ENCODE peak calls at places on chromosomes 7 and 10, in four cellular contexts. One of them, this sample, is unnamed.

GRCh38 chr10:29635711-29636144 is 957 bp upstream of the SVIL start:
- DNase-seq in mesendoderm: peak; percentile 84
- DNase-seq in GM23248: no peak
- DNase-seq in endothelial cell of umbilical vein: peak; percentile 57
- DNase-seq in this sample: peak; percentile 69

GRCh38 chr10:117163954-117164292 is 25.9 kb upstream of the VAX1 start:
- DNase-seq in mesendoderm: no peak
- DNase-seq in GM23248: no peak
- DNase-seq in endothelial cell of umbilical vein: no peak
- DNase-seq in this sample: no peak

GRCh38 chr10:80407836-80408197 is 534 bp upstream of the PRXL2A start:
- DNase-seq in mesendoderm: peak; percentile 47
- DNase-seq in GM23248: peak; percentile 9
- DNase-seq in endothelial cell of umbilical vein: peak; percentile 79
- DNase-seq in this sample: peak; percentile 46

GRCh38 chr10:123136221-123136805 is 543 bp downstream of the HMX3 start:
- DNase-seq in mesendoderm: no peak
- DNase-seq in GM23248: no peak
- DNase-seq in endothelial cell of umbilical vein: no peak
- DNase-seq in this sample: no peak

GRCh38 chr10:127196227-127196954 is at the start of gene INSYN2A:
- DNase-seq in mesendoderm: peak; percentile 90
- DNase-seq in GM23248: peak; percentile 70
- DNase-seq in endothelial cell of umbilical vein: peak; percentile 37
- DNase-seq in this sample: peak; percentile 85

GRCh38 chr7:130142654-130143333 is 62.4 kb downstream of the TMEM209 start:
- DNase-seq in mesendoderm: no peak
- DNase-seq in GM23248: no peak
- DNase-seq in endothelial cell of umbilical vein: no peak
- DNase-seq in this sample: no peak

GRCh38 chr10:13453896-13454295 is 74.9 kb downstream of the BEND7 start:
- DNase-seq in mesendoderm: no peak
- DNase-seq in GM23248: no peak
- DNase-seq in endothelial cell of umbilical vein: no peak
- DNase-seq in this sample: peak; percentile 47

GRCh38 chr7:94649313-94649924 is 6.5 kb downstream of the SGCE start:
- DNase-seq in mesendoderm: no peak
- DNase-seq in GM23248: no peak
- DNase-seq in endothelial cell of umbilical vein: no peak
- DNase-seq in this sample: no peak

GRCh38 chr7:106199813-106200364 is 84.9 kb downstream of the NAMPT start:
- DNase-seq in mesendoderm: no peak
- DNase-seq in GM23248: no peak
- DNase-seq in endothelial cell of umbilical vein: no peak
- DNase-seq in this sample: no peak

GRCh38 chr7:12847001-12847400 is 159.6 kb downstream of the ARL4A start:
- DNase-seq in mesendoderm: no peak
- DNase-seq in GM23248: no peak
- DNase-seq in endothelial cell of umbilical vein: no peak
- DNase-seq in this sample: no peak

GRCh38 chr10:130542761-130543160 is 406.6 kb downstream of the GLRX3 start:
- DNase-seq in mesendoderm: no peak
- DNase-seq in GM23248: no peak
- DNase-seq in endothelial cell of umbilical vein: no peak
- DNase-seq in this sample: no peak

GRCh38 chr10:116207180-116207579 is 65.8 kb downstream of the GFRA1 start:
- DNase-seq in mesendoderm: no peak
- DNase-seq in GM23248: no peak
- DNase-seq in endothelial cell of umbilical vein: no peak
- DNase-seq in this sample: no peak

GRCh38 chr10:118870467-118871243 is 115.9 kb upstream of the CACUL1 start:
- DNase-seq in mesendoderm: peak; percentile 63
- DNase-seq in GM23248: peak; percentile 81
- DNase-seq in endothelial cell of umbilical vein: peak; percentile 70
- DNase-seq in this sample: peak; percentile 12

GRCh38 chr10:61486251-61486650 is 33.1 kb upstream of the TMEM26 start:
- DNase-seq in mesendoderm: no peak
- DNase-seq in GM23248: no peak
- DNase-seq in endothelial cell of umbilical vein: no peak
- DNase-seq in this sample: no peak

GRCh38 chr7:47498229-47499056 is 83.5 kb downstream of the TNS3 start:
- DNase-seq in mesendoderm: no peak
- DNase-seq in GM23248: no peak
- DNase-seq in endothelial cell of umbilical vein: no peak
- DNase-seq in this sample: no peak

GRCh38 chr10:47144525-47144924 is 155.5 kb upstream of the GDF10 start:
- DNase-seq in mesendoderm: no peak
- DNase-seq in GM23248: no peak
- DNase-seq in endothelial cell of umbilical vein: no peak
- DNase-seq in this sample: no peak

DNA sequence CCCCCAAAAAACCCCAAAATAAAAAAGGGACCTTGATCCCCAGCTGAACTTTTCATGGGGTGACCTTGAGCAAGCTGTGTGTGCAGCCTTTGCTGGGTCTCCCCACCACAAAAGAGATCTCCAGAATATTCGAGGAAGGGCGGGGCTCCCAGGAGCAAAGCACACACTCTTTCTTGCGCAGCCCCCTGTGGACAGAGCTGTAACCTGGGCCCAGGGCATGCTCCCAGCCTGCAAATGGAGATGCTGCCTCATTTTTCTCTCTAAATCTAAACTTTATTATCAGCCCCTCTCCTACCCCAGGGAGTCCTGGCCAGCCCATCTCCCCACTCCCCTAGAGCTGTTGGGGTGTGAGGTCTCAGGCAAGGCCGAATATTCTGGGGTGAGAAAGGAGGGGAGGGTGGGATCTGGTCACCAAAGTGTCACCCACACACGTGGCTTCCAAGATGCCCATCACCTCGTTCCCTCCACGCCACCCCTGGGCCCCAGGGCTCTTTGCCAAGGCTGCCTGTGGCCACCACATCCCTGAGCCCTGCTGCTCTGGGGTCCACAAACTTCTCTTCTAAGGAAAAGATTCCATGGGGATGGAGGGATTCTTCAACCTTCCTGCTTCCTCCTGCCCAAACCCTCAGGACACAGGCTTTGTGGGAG is 1.7 kb upstream of the CALML3 start:
- DNase-seq in mesendoderm: no peak
- DNase-seq in GM23248: no peak
- DNase-seq in endothelial cell of umbilical vein: no peak
- DNase-seq in this sample: no peak
- H3K27ac ChIP-seq in mesendoderm: no peak overlapping the region
- H3K27ac ChIP-seq in GM23248: no peak overlapping the region
- H3K27ac ChIP-seq in endothelial cell of umbilical vein: no peak overlapping the region
- H3K27ac ChIP-seq in this sample: no peak overlapping the region

DNA sequence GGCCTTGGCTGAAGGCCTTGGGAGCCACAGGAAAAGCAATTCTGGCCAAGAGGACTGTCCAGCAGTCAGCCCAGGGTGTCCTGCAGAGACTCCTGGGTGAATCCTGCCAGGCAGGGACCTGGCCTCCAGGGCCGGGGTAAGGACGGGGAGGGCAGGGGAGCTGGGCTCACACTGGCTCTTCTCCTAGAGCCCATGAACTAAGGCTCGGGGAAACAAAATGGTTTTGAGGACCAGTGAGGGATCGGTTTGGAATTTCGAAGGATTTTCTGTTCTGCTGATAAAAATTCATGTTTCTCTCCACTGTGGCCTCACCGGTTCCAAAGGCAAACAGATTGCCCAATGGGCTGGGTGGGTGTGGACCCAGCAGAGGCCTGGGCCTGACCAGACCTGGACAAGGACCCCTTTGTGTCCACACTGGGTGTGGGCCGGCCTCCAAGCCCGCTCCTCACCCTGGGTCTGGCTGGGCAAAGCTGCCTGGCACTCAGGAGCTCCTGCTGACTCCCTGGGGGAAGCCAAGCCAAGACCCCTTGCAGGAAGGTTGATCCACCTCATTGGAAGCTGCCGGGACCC is 27.3 kb downstream of the FAM20C start:
- DNase-seq in mesendoderm: no peak
- DNase-seq in GM23248: no peak
- DNase-seq in endothelial cell of umbilical vein: no peak
- DNase-seq in this sample: no peak
- H3K9ac ChIP-seq in mesendoderm: no peak overlapping the region
- H3K9ac ChIP-seq in GM23248: no peak overlapping the region
- H3K9ac ChIP-seq in endothelial cell of umbilical vein: no peak overlapping the region
- H3K9ac ChIP-seq in this sample: no peak overlapping the region

DNA sequence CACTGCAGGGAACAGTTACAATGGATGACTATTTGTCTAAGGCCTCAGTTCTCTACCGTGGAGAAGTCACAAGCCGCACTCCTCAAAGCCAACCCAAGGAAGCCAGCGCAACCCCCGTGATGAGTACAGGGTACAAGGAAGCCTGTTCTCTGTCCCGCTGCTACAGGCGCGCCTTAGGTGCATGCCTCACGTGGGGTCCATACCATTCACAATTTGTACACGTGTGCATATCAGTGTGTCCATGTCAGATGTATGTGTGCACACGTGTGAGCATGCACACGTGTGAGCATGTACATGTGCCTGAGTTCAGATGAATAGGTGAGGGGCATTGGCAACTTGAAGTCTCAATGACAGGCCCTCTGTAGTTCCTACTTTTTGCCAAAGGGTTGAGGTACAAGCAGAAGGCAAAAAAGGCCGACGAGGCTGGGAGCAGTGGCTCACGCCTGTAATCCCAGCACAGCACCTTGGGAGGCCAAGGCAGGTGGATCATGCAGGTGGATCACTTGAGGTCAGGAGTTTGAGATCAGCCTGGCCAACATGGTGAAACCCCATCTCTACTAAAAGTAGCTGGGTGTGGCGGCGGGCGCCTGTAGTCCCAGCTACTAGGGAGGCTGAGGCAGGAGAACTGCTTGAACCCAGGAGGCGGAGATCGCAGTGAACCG is 62.8 kb downstream of the CTBP2 start:
- DNase-seq in mesendoderm: no peak
- DNase-seq in GM23248: no peak
- DNase-seq in endothelial cell of umbilical vein: no peak
- DNase-seq in this sample: no peak
- H3K4me1 ChIP-seq in mesendoderm: peaks cover 19% of the 10 kb centered on the region
- H3K4me1 ChIP-seq in GM23248: peaks cover 29% of the 10 kb centered on the region
- H3K4me1 ChIP-seq in endothelial cell of umbilical vein: peaks cover 13% of the 10 kb centered on the region
- H3K4me1 ChIP-seq in this sample: peaks cover 17% of the 10 kb centered on the region

GRCh38 chr10:88901206-88901605 is 21.2 kb downstream of the STAMBPL1 start:
- DNase-seq in mesendoderm: no peak
- DNase-seq in GM23248: no peak
- DNase-seq in endothelial cell of umbilical vein: no peak
- DNase-seq in this sample: no peak
- H3K27ac ChIP-seq in mesendoderm: no peak overlapping the region
- H3K27ac ChIP-seq in GM23248: peak overlapping the region; percentile 9
- H3K27ac ChIP-seq in endothelial cell of umbilical vein: no peak overlapping the region
- H3K27ac ChIP-seq in this sample: no peak overlapping the region

GRCh38 chr7:134787720-134788119 is 8.3 kb downstream of the CALD1 start:
- DNase-seq in mesendoderm: no peak
- DNase-seq in GM23248: no peak
- DNase-seq in endothelial cell of umbilical vein: no peak
- DNase-seq in this sample: no peak
- H3K9ac ChIP-seq in mesendoderm: no peak overlapping the region
- H3K9ac ChIP-seq in GM23248: no peak overlapping the region
- H3K9ac ChIP-seq in endothelial cell of umbilical vein: no peak overlapping the region
- H3K9ac ChIP-seq in this sample: no peak overlapping the region

GRCh38 chr7:101126651-101127459 is at the start of gene SERPINE1:
- DNase-seq in mesendoderm: peak; percentile 95
- DNase-seq in GM23248: peak; percentile 100
- DNase-seq in endothelial cell of umbilical vein: peak; percentile 98
- DNase-seq in this sample: peak; percentile 75

GRCh38 chr7:101128040-101128834 is 1.3 kb downstream of the SERPINE1 start:
- DNase-seq in mesendoderm: no peak
- DNase-seq in GM23248: peak; percentile 56
- DNase-seq in endothelial cell of umbilical vein: peak; percentile 36
- DNase-seq in this sample: no peak

GRCh38 chr7:101127460-101128039 is 646 bp downstream of the SERPINE1 start:
- DNase-seq in mesendoderm: no peak
- DNase-seq in GM23248: peak; percentile 51
- DNase-seq in endothelial cell of umbilical vein: no peak
- DNase-seq in this sample: no peak

GRCh38 chr7:101124376-101125056 is 2.4 kb upstream of the SERPINE1 start:
- DNase-seq in mesendoderm: peak; percentile 83
- DNase-seq in GM23248: peak; percentile 94
- DNase-seq in endothelial cell of umbilical vein: peak; percentile 88
- DNase-seq in this sample: no peak

DNA sequence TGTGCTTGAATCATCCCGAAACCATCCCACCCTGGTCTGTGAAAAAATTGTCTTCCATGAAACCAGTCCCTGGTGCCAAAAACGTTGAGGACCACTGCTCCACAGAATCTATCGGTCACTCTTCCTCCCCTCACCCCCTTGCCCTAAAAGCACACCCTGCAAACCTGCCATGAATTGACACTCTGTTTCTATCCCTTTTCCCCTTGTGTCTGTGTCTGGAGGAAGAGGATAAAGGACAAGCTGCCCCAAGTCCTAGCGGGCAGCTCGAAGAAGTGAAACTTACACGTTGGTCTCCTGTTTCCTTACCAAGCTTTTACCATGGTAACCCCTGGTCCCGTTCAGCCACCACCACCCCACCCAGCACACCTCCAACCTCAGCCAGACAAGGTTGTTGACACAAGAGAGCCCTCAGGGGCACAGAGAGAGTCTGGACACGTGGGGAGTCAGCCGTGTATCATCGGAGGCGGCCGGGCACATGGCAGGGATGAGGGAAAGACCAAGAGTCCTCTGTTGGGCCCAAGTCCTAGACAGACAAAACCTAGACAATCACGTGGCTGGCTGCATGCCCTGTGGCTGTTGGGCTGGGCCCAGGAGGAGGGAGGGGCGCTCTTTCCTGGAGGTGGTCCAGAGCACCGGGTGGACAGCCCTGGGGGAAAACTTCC is 784 bp upstream of the SERPINE1 start:
- DNase-seq in mesendoderm: no peak
- DNase-seq in GM23248: peak; percentile 84
- DNase-seq in endothelial cell of umbilical vein: peak; percentile 94
- DNase-seq in this sample: no peak
- H3K4me1 ChIP-seq in mesendoderm: peaks cover 4% of the 10 kb centered on the region
- H3K4me1 ChIP-seq in GM23248: peaks cover 53% of the 10 kb centered on the region
- H3K4me1 ChIP-seq in endothelial cell of umbilical vein: peaks cover 59% of the 10 kb centered on the region
- H3K4me1 ChIP-seq in this sample: peaks cover 27% of the 10 kb centered on the region

GRCh38 chr7:43953071-43953470 is 26.8 kb downstream of the UBE2D4 start:
- DNase-seq in mesendoderm: no peak
- DNase-seq in GM23248: no peak
- DNase-seq in endothelial cell of umbilical vein: no peak
- DNase-seq in this sample: no peak
- H3K27ac ChIP-seq in mesendoderm: no peak overlapping the region
- H3K27ac ChIP-seq in GM23248: no peak overlapping the region
- H3K27ac ChIP-seq in endothelial cell of umbilical vein: no peak overlapping the region
- H3K27ac ChIP-seq in this sample: no peak overlapping the region

DNA sequence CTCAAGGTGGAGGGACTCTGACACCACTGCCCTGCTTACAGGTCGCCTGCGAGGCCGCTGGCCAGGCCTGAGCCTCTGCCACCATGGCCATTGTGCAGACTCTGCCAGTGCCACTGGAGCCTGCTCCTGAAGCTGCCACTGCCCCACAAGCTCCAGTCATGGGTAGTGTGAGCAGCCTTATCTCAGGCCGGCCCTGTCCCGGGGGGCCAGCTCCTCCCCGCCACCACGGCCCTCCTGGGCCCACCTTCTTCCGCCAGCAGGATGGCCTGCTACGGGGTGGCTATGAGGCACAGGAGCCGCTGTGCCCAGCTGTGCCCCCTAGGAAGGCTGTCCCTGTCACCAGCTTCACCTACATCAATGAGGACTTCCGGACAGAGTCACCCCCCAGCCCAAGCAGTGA is 2.8 kb downstream of the LZTS2 start:
- DNase-seq in mesendoderm: no peak
- DNase-seq in GM23248: no peak
- DNase-seq in endothelial cell of umbilical vein: no peak
- DNase-seq in this sample: no peak
- H3K9ac ChIP-seq in mesendoderm: no peak overlapping the region
- H3K9ac ChIP-seq in GM23248: peak overlapping the region; percentile 100
- H3K9ac ChIP-seq in endothelial cell of umbilical vein: no peak overlapping the region
- H3K9ac ChIP-seq in this sample: no peak overlapping the region

This sample was measured in neural progenitor cell.